ENCODE peak calls at places on chromosome 20, in nine cellular contexts. A is Peyer's patch, S is adrenal gland, O is heart left ventricle, X is A549, J is spleen, Z is body of pancreas, K is esophagus muscularis mucosa, N is H1. Q is an unnamed sample.

GRCh38 chr20:25256226-25256859 is 8.5 kb downstream of the PYGB start:
- DNase-seq in A (no peak), S (no peak), O (no peak), X (no peak), J (no peak), Z (no peak), K (no peak), N (no peak), Q (no peak)

GRCh38 chr20:2169456-2170088 is 67.9 kb downstream of the STK35 start:
- DNase-seq in A (no peak), S (no peak), O (no peak), X (no peak), J (no peak), Z (no peak), K (no peak), N (no peak), Q (peak)

GRCh38 chr20:5100684-5101347 is 18.9 kb downstream of the PCNA start:
- DNase-seq in A (peak), S (peak), O (peak), X (peak), J (peak), Z (peak), K (no peak), N (peak), Q (peak)

GRCh38 chr20:61965606-61966491 is 99.8 kb downstream of the TAF4 start:
- DNase-seq in A (no peak), S (no peak), O (no peak), X (no peak), J (peak), Z (no peak), K (no peak), N (peak), Q (peak)

GRCh38 chr20:41249781-41250281 is 67.7 kb downstream of the ZHX3 start:
- DNase-seq in A (no peak), S (no peak), O (peak), X (no peak), J (no peak), Z (no peak), K (no peak), N (peak), Q (no peak)

GRCh38 chr20:22070546-22070945 is 365.1 kb downstream of the PAX1 start:
- DNase-seq in A (no peak), S (no peak), O (peak), X (no peak), J (no peak), Z (no peak), K (no peak), N (no peak), Q (peak)

GRCh38 chr20:34629342-34629741 is 47.5 kb downstream of the PIGU start:
- DNase-seq in A (no peak), S (no peak), O (peak), X (no peak), J (no peak), Z (no peak), K (no peak), N (no peak), Q (no peak)

GRCh38 chr20:35695245-35695749 is 3.9 kb downstream of the NFS1 start:
- DNase-seq in A (no peak), S (no peak), O (no peak), X (no peak), J (no peak), Z (no peak), K (peak), N (no peak), Q (peak)

GRCh38 chr20:64212750-64213149 is 42.8 kb upstream of the PCMTD2 start:
- DNase-seq in A (no peak), S (peak), O (peak), X (no peak), J (no peak), Z (peak), K (peak), N (no peak), Q (no peak)

GRCh38 chr20:5070081-5070480 is 49.7 kb downstream of the PCNA start:
- DNase-seq in A (no peak), S (no peak), O (no peak), X (no peak), J (no peak), Z (no peak), K (no peak), N (no peak), Q (no peak)

GRCh38 chr20:32574296-32575226 is 10.6 kb downstream of the NOL4L start:
- DNase-seq in A (no peak), S (peak), O (no peak), X (peak), J (no peak), Z (peak), K (no peak), N (no peak), Q (no peak)

GRCh38 chr20:16201191-16201590 is 372.1 kb downstream of the KIF16B start:
- DNase-seq in A (no peak), S (no peak), O (no peak), X (no peak), J (no peak), Z (no peak), K (no peak), N (no peak), Q (no peak)

GRCh38 chr20:63362426-63363009 is 1.4 kb upstream of the CHRNA4 start:
- DNase-seq in A (no peak), S (no peak), O (no peak), X (no peak), J (peak), Z (no peak), K (no peak), N (no peak), Q (no peak)

GRCh38 chr20:50959543-50960126 is 1.0 kb downstream of the MOCS3 start:
- DNase-seq in A (no peak), S (no peak), O (no peak), X (no peak), J (peak), Z (no peak), K (no peak), N (no peak), Q (no peak)

GRCh38 chr20:20593447-20594170 is 118.8 kb downstream of the RALGAPA2 start:
- DNase-seq in A (no peak), S (peak), O (no peak), X (peak), J (no peak), Z (peak), K (no peak), N (peak), Q (no peak)

GRCh38 chr20:21105429-21106170 is 558 bp downstream of the LINC00237 start:
- DNase-seq in A (no peak), S (no peak), O (no peak), X (no peak), J (no peak), Z (no peak), K (no peak), N (peak), Q (no peak)

GRCh38 chr20:1953616-1954015 is 40.2 kb downstream of the PDYN start:
- DNase-seq in A (no peak), S (no peak), O (no peak), X (no peak), J (no peak), Z (no peak), K (no peak), N (no peak), Q (no peak)

GRCh38 chr20:32501709-32502108 is 83.4 kb downstream of the NOL4L start:
- DNase-seq in A (no peak), S (no peak), O (no peak), X (no peak), J (no peak), Z (no peak), K (no peak), N (no peak), Q (no peak)

GRCh38 chr20:2297352-2297717 is 1.5 kb downstream of the TGM3 start:
- DNase-seq in A (no peak), S (no peak), O (no peak), X (no peak), J (no peak), Z (peak), K (no peak), N (no peak), Q (no peak)

GRCh38 chr20:50513169-50514034 is 3.2 kb downstream of the PTPN1 start:
- DNase-seq in A (no peak), S (no peak), O (no peak), X (no peak), J (no peak), Z (no peak), K (no peak), N (no peak), Q (no peak)

GRCh38 chr20:3924304-3925112 is 35.3 kb downstream of the PANK2 start:
- DNase-seq in A (no peak), S (no peak), O (peak), X (no peak), J (peak), Z (peak), K (no peak), N (no peak), Q (no peak)

GRCh38 chr20:33674294-33675126 is at the start of gene NECAB3:
- DNase-seq in A (peak), S (peak), O (peak), X (peak), J (peak), Z (peak), K (peak), N (peak), Q (peak)

GRCh38 chr20:52454660-52455059 is 263.1 kb upstream of the ZFP64 start:
- DNase-seq in A (no peak), S (no peak), O (no peak), X (no peak), J (no peak), Z (no peak), K (no peak), N (no peak), Q (no peak)

GRCh38 chr20:31565699-31566331 is 39.3 kb upstream of the ID1 start:
- DNase-seq in A (peak), S (no peak), O (no peak), X (no peak), J (no peak), Z (no peak), K (no peak), N (no peak), Q (no peak)

GRCh38 chr20:31690124-31690666 is 32.5 kb downstream of the BCL2L1 start:
- DNase-seq in A (no peak), S (no peak), O (no peak), X (no peak), J (no peak), Z (no peak), K (no peak), N (no peak), Q (no peak)

GRCh38 chr20:16654858-16655257 is 75.0 kb upstream of the SNRPB2 start:
- DNase-seq in A (no peak), S (no peak), O (no peak), X (no peak), J (no peak), Z (no peak), K (no peak), N (no peak), Q (no peak)

GRCh38 chr20:53599039-53599362 is 5.4 kb upstream of the ZNF217 start:
- DNase-seq in A (no peak), S (no peak), O (no peak), X (no peak), J (no peak), Z (no peak), K (no peak), N (no peak), Q (no peak)

GRCh38 chr20:6852478-6852877 is 85.0 kb downstream of the BMP2 start:
- DNase-seq in A (no peak), S (no peak), O (no peak), X (no peak), J (no peak), Z (no peak), K (no peak), N (no peak), Q (no peak)

GRCh38 chr20:45725134-45725533 is 3.0 kb downstream of the SPINT4 start:
- DNase-seq in A (no peak), S (peak), O (no peak), X (no peak), J (no peak), Z (peak), K (no peak), N (no peak), Q (no peak)
- TF ChIP-seq CTCF in A (no peak), S (no peak), O (no peak), X (no peak), J (no peak), Z (no peak), K (no peak), N (no peak), Q (no peak)

DNA sequence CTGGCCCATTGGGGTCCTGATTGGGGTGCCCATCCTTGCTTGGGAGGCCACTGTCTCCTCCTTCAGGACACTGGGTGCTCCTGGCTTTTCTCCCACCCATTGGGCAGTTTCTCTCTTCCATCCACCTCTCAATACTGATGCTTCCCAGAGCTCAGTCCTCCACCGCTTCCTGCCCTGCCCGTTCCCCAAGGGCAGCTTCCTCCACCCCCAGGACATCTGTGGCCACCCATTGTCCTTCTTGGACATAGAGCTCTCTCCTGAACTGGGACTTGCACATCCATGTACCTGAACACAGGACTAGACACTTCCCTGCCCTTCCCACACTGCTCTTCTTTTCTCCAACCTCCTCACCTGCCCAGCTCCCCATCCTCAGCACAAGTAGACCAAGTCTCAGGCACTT is 69.4 kb upstream of the NNAT start:
- DNase-seq in A (no peak), S (no peak), O (no peak), X (no peak), J (no peak), Z (no peak), K (no peak), N (no peak), Q (no peak)
- TF ChIP-seq POLR2A in A (no peak), S (no peak), O (no peak), X (no peak), J (no peak), Z (no peak), K (no peak), N (no peak), Q (no peak)

GRCh38 chr20:57435105-57435497 is 43.9 kb downstream of the RBM38 start:
- DNase-seq in A (no peak), S (no peak), O (no peak), X (no peak), J (no peak), Z (no peak), K (no peak), N (no peak), Q (no peak)
- H3K4me3 ChIP-seq in A (no peak), S (no peak), O (no peak), X (no peak), J (no peak), Z (no peak), K (no peak), N (no peak), Q (no peak)

GRCh38 chr20:58184063-58184462 is 44.4 kb downstream of the ANKRD60 start:
- DNase-seq in A (no peak), S (no peak), O (no peak), X (no peak), J (no peak), Z (no peak), K (no peak), N (no peak), Q (no peak)
- TF ChIP-seq CTCF in A (no peak), S (no peak), O (no peak), X (no peak), J (no peak), Z (no peak), K (no peak), N (no peak), Q (no peak)

GRCh38 chr20:18571578-18571977 is 4.3 kb downstream of the SMIM26 start:
- DNase-seq in A (no peak), S (no peak), O (no peak), X (no peak), J (no peak), Z (no peak), K (no peak), N (no peak), Q (no peak)

GRCh38 chr20:18567739-18568091 is 483 bp downstream of the SMIM26 start:
- DNase-seq in A (no peak), S (no peak), O (no peak), X (peak), J (no peak), Z (no peak), K (no peak), N (no peak), Q (no peak)

GRCh38 chr20:18571009-18571408 is 3.8 kb downstream of the SMIM26 start:
- DNase-seq in A (no peak), S (no peak), O (no peak), X (no peak), J (no peak), Z (no peak), K (no peak), N (no peak), Q (no peak)

DNA sequence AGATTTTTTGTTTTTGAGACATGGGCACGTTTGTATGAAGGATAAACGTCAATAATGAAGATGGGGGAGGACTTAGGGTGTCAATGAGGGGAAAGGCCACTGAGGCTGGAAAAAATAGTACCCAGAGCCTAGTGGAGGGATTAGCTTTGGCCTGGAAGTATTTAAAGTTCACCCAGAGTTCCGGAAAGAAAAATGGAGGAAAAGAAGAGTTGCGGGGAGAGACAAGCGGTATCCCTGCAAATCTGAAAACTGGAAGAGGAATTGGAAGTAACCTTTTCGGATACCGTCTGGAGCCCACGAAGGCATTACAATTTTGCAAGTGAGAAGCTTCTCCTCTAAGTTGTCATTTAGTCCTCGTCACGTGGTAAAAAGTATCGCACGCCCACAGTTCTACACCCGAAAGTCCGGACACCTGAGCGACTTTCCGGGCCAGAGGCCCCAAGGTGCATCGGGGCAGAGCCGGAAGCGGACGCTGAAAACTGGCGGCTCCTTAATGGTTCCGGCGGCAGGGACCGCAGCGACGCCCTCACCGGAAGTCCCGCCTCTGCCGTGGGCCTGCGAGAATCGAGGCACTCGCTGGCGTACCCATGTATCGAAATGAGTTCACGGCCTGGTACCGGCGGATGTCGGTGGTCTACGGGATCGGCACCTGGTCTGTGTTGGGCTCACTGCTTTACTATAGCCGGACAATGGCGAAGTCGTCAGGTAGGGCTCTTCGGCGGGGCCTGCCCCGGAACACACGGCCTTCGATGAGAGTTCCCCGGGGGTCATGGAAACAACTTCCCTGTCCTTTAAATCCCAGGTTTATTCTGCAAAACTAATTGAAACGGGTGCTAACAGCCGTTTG is at the start of gene SMIM26:
- DNase-seq in A (peak), S (peak), O (peak), X (peak), J (peak), Z (peak), K (peak), N (peak), Q (peak)
- TF ChIP-seq POLR2A in A (peak), S (peak), O (peak), X (peak), J (no peak), Z (peak), K (no peak), N (peak), Q (no peak)

GRCh38 chr20:400451-401275 is 7.4 kb upstream of the RBCK1 start:
- DNase-seq in A (no peak), S (peak), O (no peak), X (peak), J (peak), Z (no peak), K (no peak), N (no peak), Q (no peak)
- H3K4me3 ChIP-seq in A (no peak), S (no peak), O (no peak), X (no peak), J (no peak), Z (no peak), K (no peak), N (no peak), Q (no peak)

Q was measured in lower leg skin.